ENCODE peak calls at places on chromosomes 3 and 15, in seven cellular contexts. L is KG1; Q is stimulated activated CD4-positive, alpha-beta T cell treated with anti-CD3 and anti-CD28 coated beads, Interleukin-4, amount 100 ng/mL, for 1 hour; X is NCI-H460; K is mucosa of descending colon; R is mammary epithelial cell; W is NCI-H1048. H is an unnamed sample.

GRCh38 chr15:42094512-42094963 is at the start of gene PLA2G4D:
- DNase-seq in L (no peak), Q (no peak), X (no peak), K (no peak), R (peak), W (no peak), H (peak)

GRCh38 chr3:59425371-59425770 is 375.5 kb upstream of the CFAP20DC start:
- DNase-seq in L (no peak), Q (no peak), X (no peak), K (no peak), R (peak), W (no peak), H (peak)

GRCh38 chr15:89936051-89936792 is 23.5 kb upstream of the ARPIN start:
- DNase-seq in L (peak), Q (no peak), X (no peak), K (no peak), R (no peak), W (no peak), H (no peak)

GRCh38 chr15:41746802-41747201 is 27.5 kb upstream of the MAPKBP1 start:
- DNase-seq in L (no peak), Q (no peak), X (no peak), K (no peak), R (peak), W (no peak), H (no peak)

GRCh38 chr15:80615783-80616391 is 79.2 kb upstream of the ABHD17C start:
- DNase-seq in L (no peak), Q (no peak), X (no peak), K (peak), R (peak), W (peak), H (peak)

GRCh38 chr3:168273917-168274316 is 178.2 kb upstream of the GOLIM4 start:
- DNase-seq in L (no peak), Q (no peak), X (no peak), K (no peak), R (no peak), W (no peak), H (no peak)

GRCh38 chr3:177348974-177349373 is 151.7 kb upstream of the TBL1XR1 start:
- DNase-seq in L (no peak), Q (no peak), X (no peak), K (no peak), R (no peak), W (no peak), H (no peak)

GRCh38 chr3:102129774-102130608 is 280.7 kb downstream of the NFKBIZ start:
- DNase-seq in L (no peak), Q (no peak), X (no peak), K (no peak), R (peak), W (no peak), H (no peak)

GRCh38 chr3:171459942-171460225 is 321 bp downstream of the TNIK start:
- DNase-seq in L (no peak), Q (peak), X (no peak), K (no peak), R (no peak), W (no peak), H (no peak)